ENCODE peak calls at places on chromosomes 13 and 19, in ten cellular contexts. G is prostate gland, V is heart left ventricle, W is IMR-90, T is GM23248, L is H9, P is cardiac muscle cell, B is Karpas-422, K is GM23338, Q is DND-41. D is an unnamed sample. For H3K4me1, the result is how much of the 10 kb centered on the place peaks cover.

GRCh38 chr13:51960766-51961165 is 50.5 kb downstream of the ATP7B start:
- DNase-seq in G (no peak), V (no peak), W (no peak), T (no peak), L (no peak), P (no peak), B (no peak), K (no peak), Q (no peak), D (no peak)

GRCh38 chr19:49749055-49749716 is 13.9 kb downstream of the TSKS start:
- DNase-seq in G (no peak), V (no peak), W (peak), T (peak), L (no peak), P (peak), B (peak), K (peak), Q (no peak), D (peak)

GRCh38 chr13:48828962-48829405 is 146.7 kb upstream of the FNDC3A start:
- DNase-seq in G (no peak), V (no peak), W (peak), T (no peak), L (peak), P (no peak), B (peak), K (peak), Q (no peak), D (peak)

GRCh38 chr19:48815870-48816501 is 5.2 kb upstream of the BCAT2 start:
- DNase-seq in G (peak), V (no peak), W (peak), T (no peak), L (no peak), P (no peak), B (no peak), K (peak), Q (no peak), D (peak)

GRCh38 chr13:43441464-43441863 is 345.3 kb downstream of the ENOX1 start:
- DNase-seq in G (no peak), V (no peak), W (no peak), T (no peak), L (no peak), P (no peak), B (no peak), K (peak), Q (no peak), D (no peak)

GRCh38 chr13:34748561-34748960 is 193.5 kb upstream of the NBEA start:
- DNase-seq in G (no peak), V (no peak), W (no peak), T (no peak), L (no peak), P (peak), B (no peak), K (no peak), Q (no peak), D (no peak)

GRCh38 chr13:24649685-24650038 is 30.5 kb upstream of the ATP12A start:
- DNase-seq in G (no peak), V (no peak), W (no peak), T (no peak), L (no peak), P (no peak), B (no peak), K (no peak), Q (no peak), D (no peak)

GRCh38 chr13:39362652-39363390 is 240.2 kb downstream of the LHFPL6 start:
- DNase-seq in G (no peak), V (no peak), W (peak), T (peak), L (no peak), P (no peak), B (no peak), K (no peak), Q (no peak), D (no peak)

GRCh38 chr13:41971848-41972247 is 10.9 kb upstream of the VWA8 start:
- DNase-seq in G (no peak), V (no peak), W (no peak), T (no peak), L (no peak), P (no peak), B (no peak), K (no peak), Q (no peak), D (peak)

GRCh38 chr13:51844862-51845573 is at the start of gene TMEM272:
- DNase-seq in G (no peak), V (no peak), W (peak), T (peak), L (peak), P (peak), B (peak), K (peak), Q (peak), D (peak)

GRCh38 chr13:112842343-112842856 is 126.6 kb upstream of the MCF2L start:
- DNase-seq in G (no peak), V (peak), W (no peak), T (no peak), L (peak), P (peak), B (no peak), K (peak), Q (no peak), D (no peak)

GRCh38 chr13:105979131-105979530 is 556.3 kb downstream of the EFNB2 start:
- DNase-seq in G (no peak), V (no peak), W (no peak), T (no peak), L (no peak), P (no peak), B (no peak), K (no peak), Q (no peak), D (no peak)

GRCh38 chr19:14019100-14019499 is 8.8 kb upstream of the RLN3 start:
- DNase-seq in G (no peak), V (no peak), W (no peak), T (no peak), L (no peak), P (no peak), B (peak), K (no peak), Q (no peak), D (no peak)

GRCh38 chr19:14165986-14166385 is 29.6 kb upstream of the ASF1B start:
- DNase-seq in G (no peak), V (no peak), W (no peak), T (no peak), L (no peak), P (no peak), B (no peak), K (no peak), Q (no peak), D (no peak)

GRCh38 chr19:50803633-50804419 is 13.6 kb downstream of the ACP4 start:
- DNase-seq in G (no peak), V (no peak), W (no peak), T (peak), L (no peak), P (peak), B (peak), K (peak), Q (no peak), D (peak)

GRCh38 chr13:110216403-110217041 is 90.4 kb downstream of the COL4A1 start:
- DNase-seq in G (no peak), V (peak), W (peak), T (peak), L (no peak), P (peak), B (no peak), K (no peak), Q (no peak), D (peak)

GRCh38 chr13:24033527-24034302 is 126.8 kb upstream of the SPATA13 start:
- DNase-seq in G (no peak), V (no peak), W (peak), T (peak), L (no peak), P (peak), B (no peak), K (no peak), Q (no peak), D (peak)

GRCh38 chr13:96238861-96239260 is 149.0 kb downstream of the HS6ST3 start:
- DNase-seq in G (no peak), V (no peak), W (no peak), T (peak), L (no peak), P (no peak), B (no peak), K (no peak), Q (no peak), D (no peak)

GRCh38 chr19:22118132-22118531 is 65.8 kb downstream of the ZNF257 start:
- DNase-seq in G (no peak), V (no peak), W (no peak), T (no peak), L (no peak), P (no peak), B (no peak), K (no peak), Q (no peak), D (no peak)

GRCh38 chr19:10086904-10087256 is 763 bp downstream of the SHFL start:
- DNase-seq in G (no peak), V (no peak), W (no peak), T (peak), L (no peak), P (peak), B (peak), K (no peak), Q (no peak), D (no peak)

GRCh38 chr13:33205804-33206221 is 79.7 kb downstream of the STARD13 start:
- DNase-seq in G (no peak), V (peak), W (peak), T (no peak), L (no peak), P (peak), B (no peak), K (peak), Q (no peak), D (no peak)
- H3K27ac ChIP-seq in G (peak), V (peak), W (peak), T (peak), L (no peak), P (no peak), B (no peak), K (no peak), Q (no peak), D (no peak)

GRCh38 chr13:77026255-77026782 is 640 bp downstream of the FBXL3 start:
- DNase-seq in G (peak), V (peak), W (peak), T (peak), L (peak), P (peak), B (peak), K (peak), Q (peak), D (peak)
- H3K4me1 ChIP-seq in G (under half), V (under half), W (under half), T (under half), L (under half), P (under half), B (half or more), K (under half), Q (half or more), D (under half)

GRCh38 chr19:17406039-17406886 is 833 bp upstream of the BST2 start:
- DNase-seq in G (no peak), V (no peak), W (no peak), T (no peak), L (peak), P (peak), B (no peak), K (no peak), Q (peak), D (no peak)

GRCh38 chr19:17404621-17405249 is 695 bp downstream of the BST2 start:
- DNase-seq in G (no peak), V (no peak), W (no peak), T (no peak), L (no peak), P (no peak), B (peak), K (no peak), Q (no peak), D (no peak)

GRCh38 chr19:17402982-17403855 is 2.2 kb downstream of the BST2 start:
- DNase-seq in G (no peak), V (no peak), W (no peak), T (peak), L (peak), P (peak), B (peak), K (peak), Q (peak), D (no peak)

GRCh38 chr19:17405250-17406038 is at the start of gene BST2:
- DNase-seq in G (peak), V (peak), W (peak), T (peak), L (peak), P (peak), B (peak), K (peak), Q (peak), D (peak)

DNA sequence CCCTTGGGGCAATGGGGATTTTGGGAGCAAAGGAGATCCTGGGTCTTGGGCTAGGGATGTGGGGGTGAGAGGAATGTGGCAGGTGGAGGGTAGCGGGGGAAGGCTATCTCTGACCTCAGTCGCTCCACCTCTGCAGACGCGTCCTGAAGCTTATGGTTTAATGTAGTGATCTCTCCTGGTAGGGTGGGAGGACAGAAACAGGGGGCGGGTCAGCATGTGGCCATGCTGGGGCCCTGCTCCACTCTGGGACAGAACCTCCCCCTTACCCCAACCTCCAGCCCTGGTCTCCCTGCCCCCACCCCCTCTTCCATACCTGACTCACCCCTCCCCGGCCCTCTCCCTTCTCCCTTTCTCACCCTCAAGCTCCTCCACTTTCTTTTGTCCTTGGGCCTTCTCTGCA is 1.4 kb downstream of the BST2 start:
- DNase-seq in G (no peak), V (no peak), W (no peak), T (no peak), L (peak), P (no peak), B (no peak), K (peak), Q (no peak), D (no peak)
- H3K27ac ChIP-seq in G (peak), V (peak), W (no peak), T (no peak), L (no peak), P (peak), B (peak), K (peak), Q (peak), D (no peak)

DNA sequence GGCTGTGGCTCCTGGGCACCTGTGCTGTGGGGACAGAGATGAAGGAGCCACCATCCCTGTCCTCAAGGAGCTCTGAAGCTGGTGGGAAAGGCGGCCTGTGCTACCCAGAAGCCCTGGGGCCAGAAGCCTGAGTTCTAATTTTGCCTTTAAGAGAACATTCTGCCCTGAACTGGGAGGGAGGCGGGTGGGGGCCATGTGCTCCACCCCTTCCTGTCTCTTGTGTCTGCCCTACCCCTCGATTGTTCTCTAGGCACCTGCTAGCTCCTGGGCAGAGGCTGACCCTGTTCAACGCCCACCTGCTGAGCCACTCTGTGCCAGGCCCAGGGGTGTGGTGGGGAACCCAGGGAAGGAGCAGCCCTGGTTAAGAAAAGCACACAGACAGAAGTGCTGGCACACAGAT is 5.9 kb downstream of the TRAPPC6A start:
- DNase-seq in G (no peak), V (no peak), W (no peak), T (no peak), L (no peak), P (no peak), B (no peak), K (no peak), Q (no peak), D (no peak)
- H3K4me1 ChIP-seq in G (under half), V (under half), W (under half), T (under half), L (under half), P (under half), B (under half), K (under half), Q (under half), D (under half)

DNA sequence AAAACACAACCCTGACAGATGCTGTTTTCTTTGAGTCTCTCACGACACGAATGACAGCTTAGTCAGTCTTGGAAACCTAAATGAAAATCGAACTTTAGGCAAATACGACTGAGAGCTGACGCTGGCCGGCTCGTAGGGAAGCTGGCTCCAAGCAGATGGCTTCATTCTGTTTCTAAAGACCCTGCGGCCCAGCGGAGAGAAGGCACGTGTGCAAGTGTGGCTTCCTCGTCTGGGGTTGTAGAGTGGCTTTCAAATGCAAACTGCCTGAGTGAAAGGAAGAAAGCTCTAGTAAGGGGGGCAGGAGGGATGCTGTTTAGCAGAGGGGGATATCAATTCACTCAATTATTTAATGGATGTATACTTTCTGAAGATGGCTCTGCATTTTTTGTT is 26.1 kb upstream of the TIMM44 start:
- DNase-seq in G (no peak), V (no peak), W (no peak), T (no peak), L (peak), P (no peak), B (no peak), K (peak), Q (no peak), D (no peak)
- H3K27ac ChIP-seq in G (no peak), V (no peak), W (no peak), T (no peak), L (no peak), P (no peak), B (no peak), K (peak), Q (no peak), D (no peak)

DNA sequence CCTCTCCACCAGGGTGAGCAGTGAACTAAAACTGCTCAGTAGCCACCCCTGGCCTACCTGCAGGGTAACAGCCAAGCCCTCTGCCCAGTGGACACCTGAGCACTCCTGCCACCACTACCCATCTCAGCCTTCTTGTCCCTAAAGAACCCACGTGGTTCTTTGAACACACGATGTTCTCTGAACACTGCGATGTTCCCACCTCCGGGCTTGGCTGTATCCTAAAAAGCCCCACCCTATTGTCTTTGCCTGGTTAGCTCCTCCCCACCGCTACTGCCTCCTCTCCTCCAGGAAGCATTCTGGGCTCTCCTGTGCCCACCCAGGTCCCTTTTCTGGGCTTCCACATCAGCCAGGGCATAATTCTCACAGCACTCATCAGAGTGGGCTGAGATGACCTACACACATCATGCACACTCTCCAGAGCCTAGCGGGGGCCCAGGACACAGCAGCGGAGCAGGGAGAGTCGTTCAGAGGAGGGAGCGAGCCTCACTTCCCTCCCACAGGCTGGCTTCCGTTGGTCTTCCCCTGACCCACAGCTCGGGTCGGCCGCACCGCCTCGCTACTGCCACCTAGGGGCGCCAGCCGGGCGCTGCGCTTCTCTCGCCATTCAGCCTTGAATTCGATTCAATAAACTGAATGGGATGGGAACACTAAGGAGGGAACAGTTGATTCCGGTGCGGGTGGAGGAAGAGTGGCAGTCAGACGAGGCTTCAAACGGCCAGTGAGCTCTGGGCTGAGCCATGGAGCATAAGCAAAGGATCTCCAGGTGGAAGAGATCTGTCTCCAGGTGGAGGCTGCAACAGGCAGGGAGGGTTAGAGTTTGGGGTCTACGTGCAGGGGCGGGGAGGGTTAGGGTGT is 3.2 kb downstream of the ELAVL1 start:
- DNase-seq in G (peak), V (peak), W (peak), T (peak), L (peak), P (peak), B (peak), K (peak), Q (peak), D (peak)
- H3K4me1 ChIP-seq in G (under half), V (under half), W (under half), T (under half), L (under half), P (under half), B (under half), K (under half), Q (under half), D (under half)

D was measured in trophoblast cell.